ENCODE peak calls at places on chromosomes 16 and 17, in five cellular contexts. One of them, this sample, is unnamed.

GRCh38 chr16:8966781-8967436 is 3.2 kb upstream of the USP7 start:
- ATAC-seq in GM23338: peak
- ATAC-seq in K562: no peak
- ATAC-seq in Panc1: no peak
- ATAC-seq in upper lobe of left lung: no peak
- ATAC-seq in this sample: no peak

GRCh38 chr17:10151667-10152496 is 46.5 kb downstream of the GAS7 start:
- ATAC-seq in upper lobe of left lung: peak
- ATAC-seq in Panc1: no peak
- ATAC-seq in K562: no peak
- ATAC-seq in GM23338: no peak
- ATAC-seq in this sample: peak

GRCh38 chr17:705863-706262 is 8.8 kb downstream of the VPS53 start:
- ATAC-seq in GM23338: no peak
- ATAC-seq in upper lobe of left lung: no peak
- ATAC-seq in K562: no peak
- ATAC-seq in Panc1: no peak
- ATAC-seq in this sample: no peak

GRCh38 chr17:13410874-13411273 is 190.9 kb downstream of the HS3ST3A1 start:
- ATAC-seq in Panc1: no peak
- ATAC-seq in K562: no peak
- ATAC-seq in GM23338: no peak
- ATAC-seq in upper lobe of left lung: peak
- ATAC-seq in this sample: peak

GRCh38 chr16:14649816-14650215 is 17.1 kb downstream of the BFAR start:
- ATAC-seq in Panc1: no peak
- ATAC-seq in K562: no peak
- ATAC-seq in GM23338: no peak
- ATAC-seq in upper lobe of left lung: no peak
- ATAC-seq in this sample: no peak

GRCh38 chr17:2784864-2785263 is 11.4 kb upstream of the RAP1GAP2 start:
- ATAC-seq in K562: no peak
- ATAC-seq in GM23338: no peak
- ATAC-seq in Panc1: no peak
- ATAC-seq in upper lobe of left lung: no peak
- ATAC-seq in this sample: no peak

GRCh38 chr17:83034525-83034924 is 44.9 kb upstream of the METRNL start:
- ATAC-seq in K562: no peak
- ATAC-seq in GM23338: no peak
- ATAC-seq in Panc1: no peak
- ATAC-seq in upper lobe of left lung: no peak
- ATAC-seq in this sample: no peak

GRCh38 chr16:28162326-28162877 is 49.4 kb downstream of the XPO6 start:
- ATAC-seq in upper lobe of left lung: no peak
- ATAC-seq in GM23338: no peak
- ATAC-seq in Panc1: no peak
- ATAC-seq in K562: no peak
- ATAC-seq in this sample: no peak

GRCh38 chr17:83203472-83204221 is 124.2 kb downstream of the METRNL start:
- ATAC-seq in GM23338: no peak
- ATAC-seq in upper lobe of left lung: no peak
- ATAC-seq in K562: no peak
- ATAC-seq in Panc1: peak
- ATAC-seq in this sample: no peak

GRCh38 chr17:12362853-12363252 is 302.8 kb upstream of the MYOCD start:
- ATAC-seq in upper lobe of left lung: no peak
- ATAC-seq in GM23338: no peak
- ATAC-seq in Panc1: no peak
- ATAC-seq in K562: no peak
- ATAC-seq in this sample: no peak

GRCh38 chr17:47252209-47252608 is 1.4 kb upstream of the ITGB3 start:
- ATAC-seq in GM23338: no peak
- ATAC-seq in upper lobe of left lung: no peak
- ATAC-seq in K562: no peak
- ATAC-seq in Panc1: no peak
- ATAC-seq in this sample: no peak

GRCh38 chr17:32525116-32525515 is 38.3 kb downstream of the CDK5R1 start:
- ATAC-seq in upper lobe of left lung: no peak
- ATAC-seq in GM23338: no peak
- ATAC-seq in Panc1: no peak
- ATAC-seq in K562: no peak
- ATAC-seq in this sample: no peak

GRCh38 chr16:28494141-28494851 is at the start of gene APOBR:
- ATAC-seq in upper lobe of left lung: peak
- ATAC-seq in Panc1: no peak
- ATAC-seq in GM23338: no peak
- ATAC-seq in K562: peak
- ATAC-seq in this sample: no peak

GRCh38 chr17:73652886-73653480 is 8.7 kb upstream of the SDK2 start:
- ATAC-seq in K562: no peak
- ATAC-seq in GM23338: no peak
- ATAC-seq in upper lobe of left lung: no peak
- ATAC-seq in Panc1: no peak
- ATAC-seq in this sample: no peak

GRCh38 chr17:75834279-75834920 is 9.8 kb downstream of the UNC13D start:
- ATAC-seq in GM23338: no peak
- ATAC-seq in upper lobe of left lung: no peak
- ATAC-seq in Panc1: no peak
- ATAC-seq in K562: no peak
- ATAC-seq in this sample: no peak

GRCh38 chr17:31544186-31544585 is 152.7 kb downstream of the RAB11FIP4 start:
- ATAC-seq in Panc1: no peak
- ATAC-seq in K562: no peak
- ATAC-seq in upper lobe of left lung: no peak
- ATAC-seq in GM23338: no peak
- ATAC-seq in this sample: no peak

GRCh38 chr17:1577186-1577585 is 14.6 kb upstream of the PITPNA start:
- ATAC-seq in K562: no peak
- ATAC-seq in Panc1: peak
- ATAC-seq in upper lobe of left lung: peak
- ATAC-seq in GM23338: peak
- ATAC-seq in this sample: peak

GRCh38 chr16:78589331-78589730 is 489.9 kb downstream of the WWOX start:
- ATAC-seq in Panc1: no peak
- ATAC-seq in upper lobe of left lung: no peak
- ATAC-seq in GM23338: no peak
- ATAC-seq in K562: no peak
- ATAC-seq in this sample: no peak

GRCh38 chr17:48123776-48124388 is 16.3 kb downstream of the SNX11 start:
- ATAC-seq in K562: no peak
- ATAC-seq in GM23338: no peak
- ATAC-seq in Panc1: no peak
- ATAC-seq in upper lobe of left lung: no peak
- ATAC-seq in this sample: no peak

GRCh38 chr17:17784599-17785264 is 52.1 kb downstream of the SREBF1 start:
- ATAC-seq in GM23338: peak
- ATAC-seq in upper lobe of left lung: no peak
- ATAC-seq in Panc1: peak
- ATAC-seq in K562: peak
- ATAC-seq in this sample: no peak

GRCh38 chr17:36934144-36934758 is 3.0 kb upstream of the LHX1 start:
- ATAC-seq in upper lobe of left lung: no peak
- ATAC-seq in GM23338: peak
- ATAC-seq in Panc1: peak
- ATAC-seq in K562: peak
- ATAC-seq in this sample: no peak

GRCh38 chr17:10772425-10773380 is 31.2 kb downstream of the TMEM238L start:
- ATAC-seq in K562: no peak
- ATAC-seq in Panc1: no peak
- ATAC-seq in upper lobe of left lung: no peak
- ATAC-seq in GM23338: peak
- ATAC-seq in this sample: no peak

GRCh38 chr17:68199837-68200688 is 47.8 kb upstream of the AMZ2 start:
- ATAC-seq in K562: no peak
- ATAC-seq in GM23338: peak
- ATAC-seq in Panc1: no peak
- ATAC-seq in upper lobe of left lung: no peak
- ATAC-seq in this sample: no peak

GRCh38 chr17:45282683-45283644 is 21.1 kb upstream of the SPATA32 start:
- ATAC-seq in GM23338: no peak
- ATAC-seq in Panc1: peak
- ATAC-seq in upper lobe of left lung: peak
- ATAC-seq in K562: no peak
- ATAC-seq in this sample: peak

GRCh38 chr17:79950711-79951110 is 85.0 kb downstream of the TBC1D16 start:
- ATAC-seq in upper lobe of left lung: no peak
- ATAC-seq in GM23338: peak
- ATAC-seq in Panc1: no peak
- ATAC-seq in K562: no peak
- ATAC-seq in this sample: no peak
- TF ChIP-seq POLR2AphosphoS5 in upper lobe of left lung: no peak
- TF ChIP-seq POLR2AphosphoS5 in GM23338: no peak
- TF ChIP-seq POLR2AphosphoS5 in Panc1: no peak
- TF ChIP-seq POLR2AphosphoS5 in K562: no peak
- TF ChIP-seq POLR2AphosphoS5 in this sample: no peak

GRCh38 chr16:66141885-66142284 is 224.6 kb upstream of the CDH5 start:
- ATAC-seq in GM23338: no peak
- ATAC-seq in upper lobe of left lung: no peak
- ATAC-seq in Panc1: no peak
- ATAC-seq in K562: no peak
- ATAC-seq in this sample: no peak
- TF ChIP-seq CTCF in GM23338: no peak
- TF ChIP-seq CTCF in upper lobe of left lung: no peak
- TF ChIP-seq CTCF in Panc1: no peak
- TF ChIP-seq CTCF in K562: no peak
- TF ChIP-seq CTCF in this sample: no peak

GRCh38 chr17:58082870-58083490 is at the start of gene DYNLL2:
- ATAC-seq in Panc1: peak
- ATAC-seq in K562: peak
- ATAC-seq in upper lobe of left lung: peak
- ATAC-seq in GM23338: peak
- ATAC-seq in this sample: peak
- TF ChIP-seq POLR2AphosphoS5 in Panc1: no peak
- TF ChIP-seq POLR2AphosphoS5 in K562: peak
- TF ChIP-seq POLR2AphosphoS5 in upper lobe of left lung: peak
- TF ChIP-seq POLR2AphosphoS5 in GM23338: no peak
- TF ChIP-seq POLR2AphosphoS5 in this sample: peak

GRCh38 chr17:16304832-16305231 is 48.4 kb downstream of the CENPV start:
- ATAC-seq in Panc1: peak
- ATAC-seq in GM23338: peak
- ATAC-seq in K562: peak
- ATAC-seq in upper lobe of left lung: no peak
- ATAC-seq in this sample: no peak
- TF ChIP-seq CTCF in Panc1: peak
- TF ChIP-seq CTCF in GM23338: peak
- TF ChIP-seq CTCF in K562: peak
- TF ChIP-seq CTCF in upper lobe of left lung: no peak
- TF ChIP-seq CTCF in this sample: no peak

DNA sequence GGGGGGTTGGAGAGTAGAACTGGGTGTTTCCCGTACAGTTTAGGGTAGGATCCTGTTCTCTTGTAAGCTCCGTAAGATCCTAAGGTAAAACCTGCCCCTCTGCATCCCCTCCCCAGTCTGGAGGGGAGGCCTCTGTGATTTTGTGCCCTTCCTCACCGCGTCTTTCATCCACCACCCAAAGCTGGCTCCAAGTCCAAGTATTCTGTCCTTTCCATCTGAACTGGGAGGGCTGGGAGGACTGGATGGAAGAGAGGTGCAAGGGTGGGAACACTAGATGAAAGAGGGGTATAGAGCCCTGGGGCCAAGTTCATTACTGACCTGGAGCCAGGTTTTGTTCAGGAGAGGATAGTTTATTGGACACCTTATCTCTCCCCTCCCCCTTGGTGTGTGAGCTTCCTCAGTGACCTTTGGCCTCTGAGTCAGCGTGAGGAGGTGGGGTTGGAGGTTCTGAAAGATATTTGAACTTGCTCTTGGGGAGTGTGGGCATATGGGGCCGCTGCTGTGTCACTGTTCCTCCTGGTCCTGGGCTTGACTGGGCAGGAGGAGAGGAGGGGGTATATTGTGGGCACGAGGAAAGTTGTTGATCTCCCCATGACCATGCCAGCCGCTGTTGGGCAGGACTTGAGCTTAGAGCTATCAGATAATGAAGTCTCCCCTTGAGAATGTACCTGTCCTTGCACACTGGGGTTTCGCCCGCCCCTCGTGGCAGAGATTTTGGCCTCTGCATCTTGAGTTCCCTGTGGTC is 1.6 kb downstream of the LASP1 start:
- ATAC-seq in GM23338: no peak
- ATAC-seq in K562: peak
- ATAC-seq in Panc1: no peak
- ATAC-seq in upper lobe of left lung: peak
- ATAC-seq in this sample: no peak
- TF ChIP-seq POLR2AphosphoS5 in GM23338: no peak
- TF ChIP-seq POLR2AphosphoS5 in K562: peak
- TF ChIP-seq POLR2AphosphoS5 in Panc1: no peak
- TF ChIP-seq POLR2AphosphoS5 in upper lobe of left lung: peak
- TF ChIP-seq POLR2AphosphoS5 in this sample: peak